ENCODE peak calls at places on chromosomes 2 and 18, in four cellular contexts. Q, Z, Y and R are unnamed samples.

GRCh38 chr2:218999881-219000568 is 6.8 kb upstream of the CRYBA2 start:
- DNase-seq in Y (no peak), Q (no peak), Z (no peak), R (no peak)

GRCh38 chr2:61995515-61995914 is 90.0 kb downstream of the COMMD1 start:
- DNase-seq in Y (no peak), Z (no peak), Q (no peak), R (no peak)

GRCh38 chr2:3495956-3496355 is 23.4 kb downstream of the ADI1 start:
- DNase-seq in Q (no peak), Z (no peak), Y (no peak), R (no peak)

GRCh38 chr2:207394203-207394741 is 135.5 kb upstream of the CREB1 start:
- DNase-seq in Q (peak; percentile 47), Z (no peak), Y (no peak), R (no peak)

GRCh38 chr2:55887906-55888625 is 35.5 kb downstream of the EFEMP1 start:
- DNase-seq in Q (peak; percentile 41), Y (no peak), Z (no peak), R (no peak)

GRCh38 chr2:25822190-25823117 is 55.8 kb downstream of the ASXL2 start:
- DNase-seq in Q (peak; percentile 30), Z (peak; percentile 48), Y (no peak), R (no peak)

GRCh38 chr2:119169717-119170116 is 11.2 kb upstream of the C1QL2 start:
- DNase-seq in Z (no peak), Y (no peak), Q (no peak), R (no peak)

GRCh38 chr18:58768293-58768974 is 96.2 kb upstream of the ZNF532 start:
- DNase-seq in Q (peak; percentile 63), Y (peak; percentile 54), Z (peak; percentile 67), R (peak; percentile 69)

GRCh38 chr2:96024336-96025106 is 10.2 kb downstream of the GPAT2 start:
- DNase-seq in Y (no peak), Z (no peak), Q (no peak), R (no peak)

GRCh38 chr2:46798998-46799698 is 116.5 kb downstream of the MCFD2 start:
- DNase-seq in Z (no peak), Y (no peak), Q (no peak), R (no peak)

GRCh38 chr18:32771871-32772499 is 838 bp downstream of the KLHL14 start:
- DNase-seq in Y (no peak), Q (no peak), Z (no peak), R (no peak)

GRCh38 chr18:58977223-58977622 is 112.5 kb downstream of the ZNF532 start:
- DNase-seq in Q (no peak), Z (no peak), Y (no peak), R (no peak)

GRCh38 chr18:37607281-37607680 is 41.7 kb upstream of the CELF4 start:
- DNase-seq in Z (no peak), Y (no peak), Q (no peak), R (no peak)